ENCODE peak calls at places on chromosomes 6 and 20, in five cellular contexts. W is H1, O is HepG2, X is GM12878, M is K562. Q is an unnamed sample.

GRCh38 chr20:63037669-63038268 is 31.0 kb upstream of the BHLHE23 start:
- DNase-seq in X (no peak), O (no peak), M (no peak), W (no peak), Q (no peak)

GRCh38 chr6:19837511-19838441 is 606 bp downstream of the ID4 start:
- DNase-seq in O (peak), W (peak), M (no peak), X (no peak), Q (peak)

GRCh38 chr6:113636357-113636824 is 220.8 kb upstream of the MARCKS start:
- DNase-seq in O (peak), W (no peak), X (no peak), M (no peak), Q (no peak)

GRCh38 chr20:24685736-24686135 is 216.3 kb downstream of the SYNDIG1 start:
- DNase-seq in W (no peak), O (no peak), M (no peak), X (no peak), Q (no peak)

GRCh38 chr6:143843689-143844405 is 709 bp downstream of the LTV1 start:
- DNase-seq in M (no peak), X (no peak), O (peak), W (no peak), Q (peak)

GRCh38 chr6:90478278-90478677 is 108.6 kb downstream of the MAP3K7 start:
- DNase-seq in W (peak), O (no peak), X (no peak), M (peak), Q (no peak)

GRCh38 chr6:27684264-27685211 is 211.6 kb upstream of the ZNF184 start:
- DNase-seq in W (peak), M (peak), X (peak), O (peak), Q (peak)

GRCh38 chr6:87473419-87473903 is 687 bp downstream of the SLC35A1 start:
- DNase-seq in W (no peak), M (peak), X (peak), O (peak), Q (peak)

GRCh38 chr6:159935633-159936032 is 33.2 kb upstream of the IGF2R start:
- DNase-seq in W (no peak), O (no peak), X (no peak), M (no peak), Q (no peak)

GRCh38 chr6:33710296-33711121 is 991 bp downstream of the UQCC2 start:
- DNase-seq in W (no peak), X (no peak), O (peak), M (peak), Q (no peak)

GRCh38 chr6:115415378-115415777 is 645.3 kb downstream of the FRK start:
- DNase-seq in M (no peak), W (no peak), X (no peak), O (no peak), Q (no peak)

GRCh38 chr6:21856844-21857243 is 263.3 kb downstream of the SOX4 start:
- DNase-seq in M (no peak), X (no peak), W (no peak), O (no peak), Q (no peak)

GRCh38 chr6:109184638-109185037 is 89.3 kb downstream of the CEP57L1 start:
- DNase-seq in W (no peak), M (no peak), O (no peak), X (no peak), Q (no peak)

GRCh38 chr6:11317885-11318771 is 85.7 kb upstream of the NEDD9 start:
- DNase-seq in X (no peak), O (peak), W (no peak), M (no peak), Q (peak)

GRCh38 chr6:158605266-158605878 is 39.2 kb downstream of the DYNLT1 start:
- DNase-seq in X (peak), W (peak), O (peak), M (peak), Q (peak)

GRCh38 chr6:34970962-34971361 is 81.9 kb downstream of the ANKS1A start:
- DNase-seq in X (no peak), W (no peak), O (no peak), M (no peak), Q (no peak)

GRCh38 chr20:25248501-25249172 is 752 bp downstream of the PYGB start:
- DNase-seq in W (no peak), O (no peak), M (no peak), X (no peak), Q (peak)

GRCh38 chr20:36585410-36586125 is 12.2 kb downstream of the TGIF2 start:
- DNase-seq in W (peak), O (no peak), M (no peak), X (no peak), Q (no peak)

GRCh38 chr20:45427236-45428149 is 11.6 kb downstream of the PIGT start:
- DNase-seq in W (no peak), M (peak), X (no peak), O (no peak), Q (no peak)

GRCh38 chr6:83592770-83593394 is 80.5 kb downstream of the PRSS35 start:
- DNase-seq in W (no peak), O (peak), X (peak), M (peak), Q (peak)

GRCh38 chr6:80454197-80454596 is 347.7 kb downstream of the BCKDHB start:
- DNase-seq in M (no peak), W (no peak), X (peak), O (no peak), Q (no peak)

GRCh38 chr6:1527098-1527497 is 82.6 kb upstream of the FOXC1 start:
- DNase-seq in M (no peak), W (no peak), O (no peak), X (no peak), Q (no peak)

GRCh38 chr6:65701325-65701724 is 5.7 kb downstream of the EYS start:
- DNase-seq in O (no peak), W (no peak), M (no peak), X (no peak), Q (no peak)

GRCh38 chr20:41862023-41862422 is 243.8 kb upstream of the CHD6 start:
- DNase-seq in O (no peak), X (no peak), M (no peak), W (peak), Q (no peak)

GRCh38 chr6:144007779-144008500 is at the start of gene PLAGL1:
- DNase-seq in M (peak), W (peak), X (no peak), O (peak), Q (peak)

GRCh38 chr6:46581459-46582177 is 71.0 kb downstream of the CYP39A1 start:
- DNase-seq in O (no peak), M (no peak), W (no peak), X (no peak), Q (no peak)

GRCh38 chr20:63968136-63968927 is 1.4 kb downstream of the ZNF512B start:
- DNase-seq in W (no peak), X (no peak), O (no peak), M (no peak), Q (no peak)

GRCh38 chr20:52219441-52219840 is 27.9 kb upstream of the ZFP64 start:
- DNase-seq in W (no peak), O (peak), X (no peak), M (no peak), Q (no peak)

GRCh38 chr6:127737768-127738167 is 160.8 kb downstream of the C6orf58 start:
- DNase-seq in O (no peak), X (no peak), W (no peak), M (no peak), Q (no peak)

GRCh38 chr6:14951704-14952103 is 294.2 kb upstream of the JARID2 start:
- DNase-seq in X (no peak), O (no peak), W (no peak), M (no peak), Q (no peak)

GRCh38 chr6:72826744-72827438 is 205.0 kb downstream of the KCNQ5 start:
- DNase-seq in X (no peak), O (no peak), W (no peak), M (no peak), Q (no peak)

GRCh38 chr6:19812512-19813119 is 24.6 kb upstream of the ID4 start:
- DNase-seq in W (no peak), O (peak), X (no peak), M (peak), Q (peak)

GRCh38 chr6:44702292-44702691 is 314.8 kb downstream of the CDC5L start:
- DNase-seq in W (no peak), O (no peak), X (no peak), M (no peak), Q (no peak)

GRCh38 chr6:15444881-15445280 is 199.0 kb downstream of the JARID2 start:
- DNase-seq in O (peak), W (no peak), M (no peak), X (no peak), Q (no peak)

GRCh38 chr6:156935000-156935399 is 157.8 kb downstream of the ARID1B start:
- DNase-seq in W (no peak), X (no peak), O (no peak), M (no peak), Q (no peak)

GRCh38 chr6:32195902-32196681 is 3.6 kb upstream of the GPSM3 start:
- DNase-seq in O (peak), X (peak), W (peak), M (peak), Q (peak)

GRCh38 chr20:33727115-33727479 is 4.7 kb upstream of the ZNF341 start:
- DNase-seq in W (no peak), M (no peak), O (no peak), X (no peak), Q (no peak)
- TF ChIP-seq KDM1A in W (no peak), M (no peak), O (no peak), X (no peak), Q (no peak)

GRCh38 chr20:59954718-59955117 is 3.5 kb upstream of the CDH26 start:
- DNase-seq in O (no peak), M (no peak), X (no peak), W (no peak), Q (no peak)

GRCh38 chr20:59958123-59958522 is at the start of gene CDH26:
- DNase-seq in M (no peak), X (no peak), O (no peak), W (no peak), Q (no peak)

GRCh38 chr20:59949911-59950310 is 8.3 kb upstream of the CDH26 start:
- DNase-seq in M (no peak), O (no peak), X (no peak), W (no peak), Q (no peak)

GRCh38 chr20:59958626-59959025 is 403 bp downstream of the CDH26 start:
- DNase-seq in X (no peak), O (no peak), M (no peak), W (no peak), Q (no peak)

GRCh38 chr20:59955131-59955796 is 3.0 kb upstream of the CDH26 start:
- DNase-seq in W (no peak), X (no peak), M (peak), O (peak), Q (peak)
- TF ChIP-seq CTCF in W (peak), X (peak), M (peak), O (peak), Q (peak)

DNA sequence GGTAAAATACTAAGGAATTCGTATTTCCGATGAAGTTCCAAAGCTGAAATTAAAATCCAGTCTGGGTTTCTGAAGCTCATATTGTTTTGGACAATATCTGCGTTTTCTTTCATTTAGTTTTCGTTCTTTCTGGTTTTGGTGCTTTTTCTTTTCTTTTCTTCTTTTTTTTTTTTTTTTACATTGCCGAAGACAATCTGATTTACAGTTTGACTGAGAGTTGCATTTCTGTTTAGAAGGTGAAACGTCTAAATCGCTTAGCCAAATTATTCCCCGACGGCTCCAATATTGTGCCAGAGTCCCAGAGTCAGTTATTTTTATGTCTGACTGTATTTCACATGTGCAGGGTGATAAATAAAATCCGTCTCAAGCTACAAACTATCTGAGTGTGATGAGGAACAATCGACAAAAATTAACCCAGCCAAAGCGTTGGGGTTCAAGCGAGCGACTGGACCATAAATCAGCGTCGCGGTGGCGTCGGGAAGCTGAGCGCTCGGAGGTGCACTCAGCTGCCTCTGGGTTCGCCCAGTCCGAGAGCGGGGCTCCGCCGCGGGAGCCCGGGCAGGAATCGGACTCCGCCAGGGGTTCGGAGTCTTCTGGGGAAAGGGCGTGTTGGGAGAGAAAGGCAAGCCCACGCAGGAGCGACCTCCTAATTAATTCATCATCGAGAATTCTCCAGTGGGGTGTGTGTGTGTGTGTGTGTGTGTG is 8.2 kb upstream of the TBX18 start:
- DNase-seq in X (no peak), O (no peak), W (peak), M (no peak), Q (no peak)
- TF ChIP-seq KDM1A in X (no peak), O (no peak), W (no peak), M (no peak), Q (no peak)

GRCh38 chr6:94727710-94728109 is 849.6 kb upstream of the MANEA start:
- DNase-seq in W (no peak), M (no peak), X (no peak), O (no peak), Q (no peak)

GRCh38 chr6:94735270-94735669 is 842.1 kb upstream of the MANEA start:
- DNase-seq in X (no peak), W (no peak), M (no peak), O (no peak), Q (no peak)

GRCh38 chr6:94736231-94736630 is 841.1 kb upstream of the MANEA start:
- DNase-seq in W (no peak), M (no peak), O (no peak), X (no peak), Q (no peak)

GRCh38 chr6:94733066-94733465 is 844.3 kb upstream of the MANEA start:
- DNase-seq in M (no peak), O (no peak), X (no peak), W (no peak), Q (no peak)
- TF ChIP-seq CTCF in M (no peak), O (no peak), X (no peak), W (peak), Q (no peak)